ENCODE peak calls at places on chromosome 3, in five cellular contexts. J is stimulated activated CD4-positive, alpha-beta T cell treated with anti-CD3 and anti-CD28 coated beads, TNF-alpha, amount 100 ng/mL, for 1 hour; F is stimulated activated CD8-positive, alpha-beta memory T cell treated with anti-CD3 and anti-CD28 coated beads, Interleukin-15, amount 100 ng/mL, for 24 hours; E is nucleus accumbens; D is OCI-LY7. O is an unnamed sample.

GRCh38 chr3:169289303-169289702 is 374.2 kb downstream of the MECOM start:
- DNase-seq in J (no peak), F (no peak), E (no peak), D (no peak), O (no peak)

GRCh38 chr3:128629936-128630335 is 20.7 kb downstream of the RPN1 start:
- DNase-seq in J (no peak), F (no peak), E (no peak), D (no peak), O (no peak)

GRCh38 chr3:174016186-174016585 is 618.6 kb downstream of the NLGN1 start:
- DNase-seq in J (no peak), F (no peak), E (no peak), D (no peak), O (peak; percentile 70)

GRCh38 chr3:100234364-100234763 is 26.4 kb upstream of the TBC1D23 start:
- DNase-seq in J (no peak), F (no peak), E (no peak), D (no peak), O (no peak)

GRCh38 chr3:196063456-196063855 is 18.4 kb downstream of the TFRC start:
- DNase-seq in J (no peak), F (no peak), E (no peak), D (no peak), O (no peak)

GRCh38 chr3:80192871-80193270 is 425.1 kb upstream of the ROBO1 start:
- DNase-seq in J (no peak), F (no peak), E (no peak), D (no peak), O (no peak)

GRCh38 chr3:29427266-29428103 is 146.6 kb downstream of the RBMS3 start:
- DNase-seq in J (no peak), F (no peak), E (no peak), D (no peak), O (no peak)

GRCh38 chr3:129435367-129435766 is 4.4 kb downstream of the MBD4 start:
- DNase-seq in J (no peak), F (no peak), E (no peak), D (peak; percentile 25), O (no peak)

GRCh38 chr3:60708191-60708975 is 542.9 kb downstream of the FHIT start:
- DNase-seq in J (no peak), F (no peak), E (no peak), D (no peak), O (no peak)

GRCh38 chr3:114155370-114155821 is 23.5 kb downstream of the DRD3 start:
- DNase-seq in J (no peak), F (no peak), E (no peak), D (peak; percentile 47), O (peak; percentile 20)

GRCh38 chr3:100954199-100954935 is 38.9 kb downstream of the ABI3BP start:
- DNase-seq in J (no peak), F (no peak), E (no peak), D (no peak), O (no peak)

O was measured in NCI-H226.